ENCODE peak calls at places on chromosomes 4 and X, in six cellular contexts. J is endodermal cell, U is OCI-LY7, D is sigmoid colon, B is fibroblast of lung, T is left lung. V is an unnamed sample.

GRCh38 chr4:1206299-1207156 is 34.1 kb upstream of the SPON2 start:
- DNase-seq in J (peak; percentile 42), U (no peak), D (peak; percentile 61), B (no peak), T (peak; percentile 31), V (peak; percentile 86)

GRCh38 chr4:113289736-113290135 is 240.3 kb downstream of the ANK2 start:
- DNase-seq in J (no peak), U (no peak), D (no peak), B (peak; percentile 24), T (no peak), V (no peak)

GRCh38 chr4:84967292-84967651 is 782 bp upstream of the WDFY3 start:
- DNase-seq in J (no peak), U (no peak), D (no peak), B (peak; percentile 53), T (no peak), V (no peak)

GRCh38 chr4:28469886-28470285 is 1609.2 kb downstream of the STIM2 start:
- DNase-seq in J (no peak), U (no peak), D (no peak), B (peak; percentile 34), T (no peak), V (no peak)

GRCh38 chr4:124753941-124754581 is 41.5 kb upstream of the ANKRD50 start:
- DNase-seq in J (no peak), U (no peak), D (no peak), B (peak; percentile 37), T (peak; percentile 72), V (no peak)

GRCh38 chr4:37891221-37892159 is 606 bp downstream of the TBC1D1 start:
- DNase-seq in J (peak; percentile 70), U (peak; percentile 78), D (peak; percentile 86), B (peak; percentile 38), T (peak; percentile 41), V (no peak)

GRCh38 chrX:82218361-82218760 is 1016.5 kb downstream of the SH3BGRL start:
- DNase-seq in J (peak; percentile 43), U (peak; percentile 48), D (no peak), B (peak; percentile 5), T (no peak), V (no peak)

GRCh38 chr4:139672215-139672614 is 6.6 kb downstream of the MGST2 start:
- DNase-seq in J (no peak), U (no peak), D (no peak), B (no peak), T (no peak), V (no peak)

GRCh38 chrX:102712216-102712966 is at the start of gene GPRASP2:
- DNase-seq in J (peak; percentile 72), U (no peak), D (peak; percentile 81), B (no peak), T (peak; percentile 47), V (peak; percentile 89)

GRCh38 chr4:51835854-51836253 is 7.1 kb upstream of the DCUN1D4 start:
- DNase-seq in J (no peak), U (no peak), D (no peak), B (no peak), T (no peak), V (no peak)

GRCh38 chrX:23483396-23483795 is 148.7 kb downstream of the PTCHD1 start:
- DNase-seq in J (no peak), U (no peak), D (no peak), B (no peak), T (no peak), V (no peak)

GRCh38 chrX:12946838-12947544 is 27.9 kb upstream of the TMSB4X start:
- DNase-seq in J (peak; percentile 97), U (peak; percentile 81), D (peak; percentile 83), B (peak; percentile 86), T (peak; percentile 65), V (no peak)

GRCh38 chr4:156971623-156972369 is at the start of gene PDGFC:
- DNase-seq in J (peak; percentile 93), U (no peak), D (peak; percentile 91), B (peak; percentile 64), T (peak; percentile 87), V (peak; percentile 93)

GRCh38 chrX:64977830-64978229 is 1.6 kb upstream of the ZC4H2 start:
- DNase-seq in J (no peak), U (no peak), D (no peak), B (no peak), T (no peak), V (no peak)

GRCh38 chr4:156638332-156638731 is 333.3 kb downstream of the PDGFC start:
- DNase-seq in J (no peak), U (no peak), D (no peak), B (peak; percentile 28), T (no peak), V (no peak)

GRCh38 chr4:7312691-7313090 is 120.4 kb downstream of the SORCS2 start:
- DNase-seq in J (no peak), U (no peak), D (no peak), B (no peak), T (no peak), V (peak; percentile 71)

GRCh38 chrX:108584617-108585211 is 145.1 kb downstream of the COL4A5 start:
- DNase-seq in J (peak; percentile 79), U (peak; percentile 1), D (no peak), B (no peak), T (no peak), V (no peak)

GRCh38 chrX:53246231-53246630 is 21.2 kb upstream of the KDM5C start:
- DNase-seq in J (no peak), U (no peak), D (no peak), B (no peak), T (no peak), V (peak; percentile 10)

GRCh38 chrX:53247928-53248327 is 22.9 kb upstream of the KDM5C start:
- DNase-seq in J (no peak), U (no peak), D (no peak), B (no peak), T (no peak), V (peak; percentile 77)

GRCh38 chrX:53241558-53241957 is 16.6 kb upstream of the KDM5C start:
- DNase-seq in J (no peak), U (no peak), D (no peak), B (no peak), T (no peak), V (peak; percentile 54)

GRCh38 chrX:53242310-53242709 is 17.3 kb upstream of the KDM5C start:
- DNase-seq in J (no peak), U (no peak), D (no peak), B (no peak), T (no peak), V (peak; percentile 6)

DNA sequence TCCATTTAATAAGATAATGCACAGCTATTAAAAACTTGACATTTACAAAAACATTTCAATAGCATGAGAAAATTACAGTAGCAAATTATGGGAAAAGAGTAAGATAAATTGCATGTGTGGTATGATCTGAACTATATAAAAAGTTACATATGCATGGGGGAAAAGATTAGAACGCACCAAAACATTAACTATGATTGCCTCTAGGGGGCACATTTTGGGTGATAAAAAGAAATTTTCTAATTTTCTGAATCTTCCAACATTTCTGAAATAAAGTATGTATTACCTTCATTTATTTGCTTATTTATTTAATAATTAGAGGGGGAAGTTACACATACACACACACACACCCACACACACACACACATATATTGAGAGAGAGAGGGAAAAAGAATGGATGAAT is 19.6 kb upstream of the KDM5C start:
- DNase-seq in J (no peak), U (no peak), D (no peak), B (no peak), T (no peak), V (no peak)
- TF ChIP-seq CTCF in J (peak; percentile 59), U (peak; percentile 67), D (no peak), B (no peak), T (no peak), V (peak; percentile 66)

DNA sequence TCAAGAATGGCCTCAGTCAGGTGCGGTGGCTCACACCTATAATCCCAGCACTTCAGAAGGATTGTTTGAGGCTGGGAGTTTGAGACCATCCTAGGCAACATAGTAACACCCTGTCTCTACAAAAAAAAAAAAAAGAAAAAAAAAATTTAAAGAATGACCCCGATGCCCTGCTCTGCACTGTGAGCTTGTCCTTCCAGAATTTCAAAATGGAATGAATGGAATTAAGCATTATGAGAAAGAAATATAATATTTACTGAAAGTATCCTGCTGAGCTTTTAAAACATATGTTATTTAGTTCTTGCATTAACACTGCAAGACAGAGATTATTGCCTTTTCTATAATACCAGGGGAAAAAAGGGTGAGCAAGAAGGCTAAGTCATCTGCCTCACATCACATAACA is 42.0 kb upstream of the GAB1 start:
- DNase-seq in J (no peak), U (no peak), D (no peak), B (peak; percentile 29), T (no peak), V (no peak)
- TF ChIP-seq CTCF in J (no peak), U (no peak), D (no peak), B (no peak), T (no peak), V (no peak)

DNA sequence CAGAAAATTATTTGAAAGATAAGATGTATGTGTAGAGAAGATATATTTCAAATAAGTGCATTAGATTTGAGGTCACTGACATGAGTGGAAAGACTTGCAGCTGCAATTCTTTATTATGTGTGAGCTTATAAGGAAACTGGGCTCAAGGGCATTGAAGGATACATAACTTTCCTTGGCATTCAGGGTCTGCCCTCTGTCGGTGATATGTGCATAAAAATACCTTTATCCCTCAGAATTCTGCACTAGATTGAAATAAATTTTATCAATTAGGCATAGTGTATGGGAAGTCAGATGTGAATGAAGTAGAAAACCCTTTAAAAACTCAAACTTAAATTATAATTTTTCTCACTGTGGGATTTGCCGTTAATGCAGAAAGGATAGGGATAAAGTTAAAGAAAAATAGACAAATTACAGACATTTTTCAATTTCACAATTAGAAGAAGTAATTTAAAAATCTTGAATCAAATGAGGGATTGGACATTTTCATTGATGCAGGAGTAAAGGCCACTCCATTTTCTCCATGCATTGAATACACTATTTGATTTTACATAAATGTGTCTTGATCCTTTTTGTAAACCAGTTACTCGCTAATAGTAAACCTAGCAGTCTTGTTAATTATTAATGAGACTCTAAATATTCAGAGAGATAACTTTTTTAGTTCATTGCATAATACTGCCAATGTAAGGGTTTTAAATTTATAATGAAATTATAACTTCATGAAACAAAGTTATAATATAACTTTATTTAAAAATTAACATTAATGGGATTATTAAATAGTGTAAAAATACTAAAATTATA is 21.0 kb upstream of the ETNPPL start:
- DNase-seq in J (no peak), U (peak; percentile 2), D (no peak), B (peak; percentile 4), T (no peak), V (no peak)
- TF ChIP-seq CTCF in J (peak; percentile 54), U (peak; percentile 41), D (no peak), B (peak; percentile 30), T (no peak), V (peak; percentile 76)

GRCh38 chr4:154692311-154692818 is 51.4 kb upstream of the LRAT start:
- DNase-seq in J (no peak), U (no peak), D (no peak), B (no peak), T (no peak), V (no peak)

GRCh38 chr4:154683956-154684681 is 59.7 kb upstream of the LRAT start:
- DNase-seq in J (no peak), U (no peak), D (no peak), B (no peak), T (no peak), V (no peak)

GRCh38 chr4:154687840-154688239 is 56.0 kb upstream of the LRAT start:
- DNase-seq in J (no peak), U (no peak), D (no peak), B (no peak), T (no peak), V (no peak)

GRCh38 chr4:154691229-154691628 is 52.6 kb upstream of the LRAT start:
- DNase-seq in J (no peak), U (no peak), D (no peak), B (peak; percentile 45), T (no peak), V (no peak)

DNA sequence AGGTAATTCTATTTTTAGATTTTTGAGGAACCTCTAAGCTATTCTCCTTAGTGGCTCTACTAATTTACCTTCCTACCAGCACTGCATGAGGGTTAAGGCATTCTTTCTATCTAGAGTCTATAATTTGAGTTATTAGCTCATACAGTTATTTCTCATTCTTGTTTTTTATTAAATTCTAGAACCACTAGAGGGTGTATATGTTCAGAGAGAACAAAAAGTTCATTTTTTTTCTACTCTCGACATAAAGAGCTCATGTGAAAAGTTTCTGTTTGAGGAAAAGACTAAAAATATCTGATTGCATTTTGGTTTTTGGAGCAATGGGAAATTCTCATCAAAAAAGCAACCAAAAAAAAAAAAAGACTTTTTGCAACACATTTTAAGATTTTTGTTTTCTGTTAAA is 57.0 kb upstream of the LRAT start:
- DNase-seq in J (no peak), U (no peak), D (no peak), B (peak; percentile 25), T (no peak), V (no peak)
- TF ChIP-seq CTCF in J (peak; percentile 41), U (peak; percentile 54), D (no peak), B (no peak), T (no peak), V (peak; percentile 68)

V was measured in chondrocyte.